ENCODE peak calls at places on chromosomes 16 and 17, in seven cellular contexts. One of them, this sample, is unnamed.

GRCh38 chr17:61380836-61381525 is 18.7 kb upstream of the TBX2 start:
- DNase-seq in head of caudate nucleus: peak
- DNase-seq in left ventricle myocardium superior: no peak
- DNase-seq in GM10248: no peak
- DNase-seq in activated naive CD8-positive, alpha-beta T cell treated with anti-CD3 and anti-CD28 coated beads, Interleukin-2, amount 10 ng/mL, durations not matched to agents 7 days and 5 days: no peak
- DNase-seq in Kasumi-1: no peak
- DNase-seq in activated gamma-delta T cell: no peak
- DNase-seq in this sample: no peak

GRCh38 chr17:1040216-1040600 is 43.3 kb downstream of the TIMM22 start:
- DNase-seq in head of caudate nucleus: no peak
- DNase-seq in left ventricle myocardium superior: peak
- DNase-seq in GM10248: no peak
- DNase-seq in activated naive CD8-positive, alpha-beta T cell treated with anti-CD3 and anti-CD28 coated beads, Interleukin-2, amount 10 ng/mL, durations not matched to agents 7 days and 5 days: no peak
- DNase-seq in Kasumi-1: no peak
- DNase-seq in activated gamma-delta T cell: no peak
- DNase-seq in this sample: no peak

GRCh38 chr17:72176902-72177660 is 56.3 kb downstream of the SOX9 start:
- DNase-seq in head of caudate nucleus: no peak
- DNase-seq in left ventricle myocardium superior: no peak
- DNase-seq in GM10248: no peak
- DNase-seq in activated naive CD8-positive, alpha-beta T cell treated with anti-CD3 and anti-CD28 coated beads, Interleukin-2, amount 10 ng/mL, durations not matched to agents 7 days and 5 days: no peak
- DNase-seq in Kasumi-1: no peak
- DNase-seq in activated gamma-delta T cell: no peak
- DNase-seq in this sample: no peak

GRCh38 chr17:30235386-30236296 is at the start of gene SLC6A4:
- DNase-seq in head of caudate nucleus: no peak
- DNase-seq in left ventricle myocardium superior: no peak
- DNase-seq in GM10248: peak
- DNase-seq in activated naive CD8-positive, alpha-beta T cell treated with anti-CD3 and anti-CD28 coated beads, Interleukin-2, amount 10 ng/mL, durations not matched to agents 7 days and 5 days: no peak
- DNase-seq in Kasumi-1: no peak
- DNase-seq in activated gamma-delta T cell: no peak
- DNase-seq in this sample: no peak

GRCh38 chr16:22685162-22685830 is 128.7 kb upstream of the HS3ST2 start:
- DNase-seq in head of caudate nucleus: no peak
- DNase-seq in left ventricle myocardium superior: no peak
- DNase-seq in GM10248: no peak
- DNase-seq in activated naive CD8-positive, alpha-beta T cell treated with anti-CD3 and anti-CD28 coated beads, Interleukin-2, amount 10 ng/mL, durations not matched to agents 7 days and 5 days: no peak
- DNase-seq in Kasumi-1: no peak
- DNase-seq in activated gamma-delta T cell: no peak
- DNase-seq in this sample: no peak

GRCh38 chr16:64416232-64417010 is 705.4 kb downstream of the CDH11 start:
- DNase-seq in head of caudate nucleus: no peak
- DNase-seq in left ventricle myocardium superior: no peak
- DNase-seq in GM10248: no peak
- DNase-seq in activated naive CD8-positive, alpha-beta T cell treated with anti-CD3 and anti-CD28 coated beads, Interleukin-2, amount 10 ng/mL, durations not matched to agents 7 days and 5 days: no peak
- DNase-seq in Kasumi-1: no peak
- DNase-seq in activated gamma-delta T cell: no peak
- DNase-seq in this sample: no peak

GRCh38 chr17:58808609-58809563 is 53.2 kb downstream of the PPM1E start:
- DNase-seq in head of caudate nucleus: no peak
- DNase-seq in left ventricle myocardium superior: no peak
- DNase-seq in GM10248: no peak
- DNase-seq in activated naive CD8-positive, alpha-beta T cell treated with anti-CD3 and anti-CD28 coated beads, Interleukin-2, amount 10 ng/mL, durations not matched to agents 7 days and 5 days: no peak
- DNase-seq in Kasumi-1: no peak
- DNase-seq in activated gamma-delta T cell: no peak
- DNase-seq in this sample: no peak

GRCh38 chr17:75723201-75723930 is 2.1 kb downstream of the ITGB4 start:
- DNase-seq in head of caudate nucleus: no peak
- DNase-seq in left ventricle myocardium superior: no peak
- DNase-seq in GM10248: no peak
- DNase-seq in activated naive CD8-positive, alpha-beta T cell treated with anti-CD3 and anti-CD28 coated beads, Interleukin-2, amount 10 ng/mL, durations not matched to agents 7 days and 5 days: no peak
- DNase-seq in Kasumi-1: no peak
- DNase-seq in activated gamma-delta T cell: no peak
- DNase-seq in this sample: no peak

GRCh38 chr17:48236681-48237134 is 129.1 kb downstream of the SNX11 start:
- DNase-seq in head of caudate nucleus: no peak
- DNase-seq in left ventricle myocardium superior: no peak
- DNase-seq in GM10248: no peak
- DNase-seq in activated naive CD8-positive, alpha-beta T cell treated with anti-CD3 and anti-CD28 coated beads, Interleukin-2, amount 10 ng/mL, durations not matched to agents 7 days and 5 days: no peak
- DNase-seq in Kasumi-1: no peak
- DNase-seq in activated gamma-delta T cell: no peak
- DNase-seq in this sample: no peak

GRCh38 chr17:13702266-13702665 is 100.5 kb upstream of the HS3ST3A1 start:
- DNase-seq in head of caudate nucleus: no peak
- DNase-seq in left ventricle myocardium superior: no peak
- DNase-seq in GM10248: no peak
- DNase-seq in activated naive CD8-positive, alpha-beta T cell treated with anti-CD3 and anti-CD28 coated beads, Interleukin-2, amount 10 ng/mL, durations not matched to agents 7 days and 5 days: no peak
- DNase-seq in Kasumi-1: no peak
- DNase-seq in activated gamma-delta T cell: no peak
- DNase-seq in this sample: no peak

GRCh38 chr17:6927290-6927844 is 68.5 kb upstream of the ALOX12 start:
- DNase-seq in head of caudate nucleus: no peak
- DNase-seq in left ventricle myocardium superior: no peak
- DNase-seq in GM10248: no peak
- DNase-seq in activated naive CD8-positive, alpha-beta T cell treated with anti-CD3 and anti-CD28 coated beads, Interleukin-2, amount 10 ng/mL, durations not matched to agents 7 days and 5 days: no peak
- DNase-seq in Kasumi-1: no peak
- DNase-seq in activated gamma-delta T cell: no peak
- DNase-seq in this sample: no peak

GRCh38 chr17:82240506-82241182 is 11.8 kb downstream of the SLC16A3 start:
- DNase-seq in head of caudate nucleus: no peak
- DNase-seq in left ventricle myocardium superior: no peak
- DNase-seq in GM10248: no peak
- DNase-seq in activated naive CD8-positive, alpha-beta T cell treated with anti-CD3 and anti-CD28 coated beads, Interleukin-2, amount 10 ng/mL, durations not matched to agents 7 days and 5 days: no peak
- DNase-seq in Kasumi-1: no peak
- DNase-seq in activated gamma-delta T cell: no peak
- DNase-seq in this sample: no peak

GRCh38 chr17:19287651-19288050 is 50.5 kb downstream of the EPN2 start:
- DNase-seq in head of caudate nucleus: no peak
- DNase-seq in left ventricle myocardium superior: no peak
- DNase-seq in GM10248: no peak
- DNase-seq in activated naive CD8-positive, alpha-beta T cell treated with anti-CD3 and anti-CD28 coated beads, Interleukin-2, amount 10 ng/mL, durations not matched to agents 7 days and 5 days: no peak
- DNase-seq in Kasumi-1: no peak
- DNase-seq in activated gamma-delta T cell: no peak
- DNase-seq in this sample: no peak

GRCh38 chr17:31470592-31470991 is 79.1 kb downstream of the RAB11FIP4 start:
- DNase-seq in head of caudate nucleus: no peak
- DNase-seq in left ventricle myocardium superior: no peak
- DNase-seq in GM10248: no peak
- DNase-seq in activated naive CD8-positive, alpha-beta T cell treated with anti-CD3 and anti-CD28 coated beads, Interleukin-2, amount 10 ng/mL, durations not matched to agents 7 days and 5 days: no peak
- DNase-seq in Kasumi-1: no peak
- DNase-seq in activated gamma-delta T cell: no peak
- DNase-seq in this sample: no peak

GRCh38 chr17:29368926-29369325 is 21.2 kb upstream of the TAOK1 start:
- DNase-seq in head of caudate nucleus: no peak
- DNase-seq in left ventricle myocardium superior: peak
- DNase-seq in GM10248: no peak
- DNase-seq in activated naive CD8-positive, alpha-beta T cell treated with anti-CD3 and anti-CD28 coated beads, Interleukin-2, amount 10 ng/mL, durations not matched to agents 7 days and 5 days: no peak
- DNase-seq in Kasumi-1: no peak
- DNase-seq in activated gamma-delta T cell: no peak
- DNase-seq in this sample: no peak

GRCh38 chr17:68399638-68400403 is 57.5 kb downstream of the WIPI1 start:
- DNase-seq in head of caudate nucleus: no peak
- DNase-seq in left ventricle myocardium superior: no peak
- DNase-seq in GM10248: no peak
- DNase-seq in activated naive CD8-positive, alpha-beta T cell treated with anti-CD3 and anti-CD28 coated beads, Interleukin-2, amount 10 ng/mL, durations not matched to agents 7 days and 5 days: no peak
- DNase-seq in Kasumi-1: no peak
- DNase-seq in activated gamma-delta T cell: no peak
- DNase-seq in this sample: no peak

GRCh38 chr16:7334801-7335560 is 2.3 kb downstream of the RBFOX1 start:
- DNase-seq in head of caudate nucleus: no peak
- DNase-seq in left ventricle myocardium superior: peak
- DNase-seq in GM10248: no peak
- DNase-seq in activated naive CD8-positive, alpha-beta T cell treated with anti-CD3 and anti-CD28 coated beads, Interleukin-2, amount 10 ng/mL, durations not matched to agents 7 days and 5 days: no peak
- DNase-seq in Kasumi-1: no peak
- DNase-seq in activated gamma-delta T cell: no peak
- DNase-seq in this sample: no peak

GRCh38 chr17:48869821-48870318 is 22.7 kb upstream of the ATP5MC1 start:
- DNase-seq in head of caudate nucleus: no peak
- DNase-seq in left ventricle myocardium superior: no peak
- DNase-seq in GM10248: no peak
- DNase-seq in activated naive CD8-positive, alpha-beta T cell treated with anti-CD3 and anti-CD28 coated beads, Interleukin-2, amount 10 ng/mL, durations not matched to agents 7 days and 5 days: no peak
- DNase-seq in Kasumi-1: no peak
- DNase-seq in activated gamma-delta T cell: no peak
- DNase-seq in this sample: no peak

GRCh38 chr16:16112450-16113053 is 110.7 kb downstream of the ABCC6 start:
- DNase-seq in head of caudate nucleus: no peak
- DNase-seq in left ventricle myocardium superior: peak
- DNase-seq in GM10248: no peak
- DNase-seq in activated naive CD8-positive, alpha-beta T cell treated with anti-CD3 and anti-CD28 coated beads, Interleukin-2, amount 10 ng/mL, durations not matched to agents 7 days and 5 days: no peak
- DNase-seq in Kasumi-1: no peak
- DNase-seq in activated gamma-delta T cell: no peak
- DNase-seq in this sample: no peak

GRCh38 chr17:61201211-61201610 is 198.4 kb upstream of the TBX2 start:
- DNase-seq in head of caudate nucleus: no peak
- DNase-seq in left ventricle myocardium superior: no peak
- DNase-seq in GM10248: no peak
- DNase-seq in activated naive CD8-positive, alpha-beta T cell treated with anti-CD3 and anti-CD28 coated beads, Interleukin-2, amount 10 ng/mL, durations not matched to agents 7 days and 5 days: no peak
- DNase-seq in Kasumi-1: no peak
- DNase-seq in activated gamma-delta T cell: no peak
- DNase-seq in this sample: no peak

GRCh38 chr16:77236063-77236511 is 36.9 kb downstream of the SYCE1L start:
- DNase-seq in head of caudate nucleus: peak
- DNase-seq in left ventricle myocardium superior: peak
- DNase-seq in GM10248: peak
- DNase-seq in activated naive CD8-positive, alpha-beta T cell treated with anti-CD3 and anti-CD28 coated beads, Interleukin-2, amount 10 ng/mL, durations not matched to agents 7 days and 5 days: peak
- DNase-seq in Kasumi-1: peak
- DNase-seq in activated gamma-delta T cell: peak
- DNase-seq in this sample: peak